ENCODE peak calls at places on chromosomes 6 and 20, in seven cellular contexts. One of them, this sample, is unnamed. For H3K79me1, the result is how much of the 10 kb centered on the place peaks cover.

GRCh38 chr6:31203345-31203979 is 33.0 kb upstream of the POU5F1 start:
- DNase-seq in IMR-90: peak
- DNase-seq in H9: no peak
- DNase-seq in H1: no peak
- DNase-seq in mesendoderm: peak
- DNase-seq in trophoblast cell: peak
- DNase-seq in neuronal stem cell: no peak
- DNase-seq in this sample: peak

GRCh38 chr20:9319687-9320384 is 194.6 kb upstream of the LAMP5 start:
- DNase-seq in IMR-90: no peak
- DNase-seq in mesendoderm: no peak
- DNase-seq in H1: no peak
- DNase-seq in trophoblast cell: peak
- DNase-seq in H9: no peak
- DNase-seq in neuronal stem cell: no peak
- DNase-seq in this sample: peak

GRCh38 chr6:167779993-167780655 is 46.6 kb upstream of the AFDN start:
- DNase-seq in trophoblast cell: no peak
- DNase-seq in H9: no peak
- DNase-seq in H1: no peak
- DNase-seq in mesendoderm: no peak
- DNase-seq in IMR-90: no peak
- DNase-seq in neuronal stem cell: no peak
- DNase-seq in this sample: no peak

GRCh38 chr6:31186052-31186734 is 15.7 kb upstream of the POU5F1 start:
- DNase-seq in H9: no peak
- DNase-seq in trophoblast cell: no peak
- DNase-seq in IMR-90: no peak
- DNase-seq in mesendoderm: no peak
- DNase-seq in neuronal stem cell: no peak
- DNase-seq in H1: no peak
- DNase-seq in this sample: no peak

GRCh38 chr6:11918739-11919605 is 93.1 kb upstream of the HIVEP1 start:
- DNase-seq in neuronal stem cell: no peak
- DNase-seq in IMR-90: peak
- DNase-seq in H1: no peak
- DNase-seq in trophoblast cell: no peak
- DNase-seq in H9: no peak
- DNase-seq in mesendoderm: no peak
- DNase-seq in this sample: no peak

GRCh38 chr20:57040924-57041323 is 225.5 kb downstream of the BMP7 start:
- DNase-seq in IMR-90: peak
- DNase-seq in H1: no peak
- DNase-seq in trophoblast cell: no peak
- DNase-seq in neuronal stem cell: no peak
- DNase-seq in H9: no peak
- DNase-seq in mesendoderm: no peak
- DNase-seq in this sample: peak

GRCh38 chr20:32990426-32990825 is 13.8 kb downstream of the SUN5 start:
- DNase-seq in neuronal stem cell: no peak
- DNase-seq in mesendoderm: no peak
- DNase-seq in H1: no peak
- DNase-seq in trophoblast cell: no peak
- DNase-seq in IMR-90: no peak
- DNase-seq in H9: no peak
- DNase-seq in this sample: no peak

GRCh38 chr6:23106951-23107350 is 537.6 kb downstream of the HDGFL1 start:
- DNase-seq in H9: no peak
- DNase-seq in neuronal stem cell: no peak
- DNase-seq in H1: no peak
- DNase-seq in mesendoderm: no peak
- DNase-seq in IMR-90: peak
- DNase-seq in trophoblast cell: no peak
- DNase-seq in this sample: peak

GRCh38 chr20:59993736-59994484 is 35.7 kb downstream of the CDH26 start:
- DNase-seq in mesendoderm: peak
- DNase-seq in neuronal stem cell: no peak
- DNase-seq in H9: peak
- DNase-seq in IMR-90: no peak
- DNase-seq in trophoblast cell: peak
- DNase-seq in H1: no peak
- DNase-seq in this sample: no peak

GRCh38 chr6:134288538-134289203 is 29.2 kb downstream of the SGK1 start:
- DNase-seq in trophoblast cell: peak
- DNase-seq in IMR-90: peak
- DNase-seq in H9: no peak
- DNase-seq in mesendoderm: no peak
- DNase-seq in neuronal stem cell: no peak
- DNase-seq in H1: no peak
- DNase-seq in this sample: peak

GRCh38 chr20:59912609-59913008 is 20.8 kb downstream of the SYCP2 start:
- DNase-seq in H9: no peak
- DNase-seq in neuronal stem cell: no peak
- DNase-seq in trophoblast cell: peak
- DNase-seq in mesendoderm: no peak
- DNase-seq in IMR-90: no peak
- DNase-seq in H1: no peak
- DNase-seq in this sample: no peak

GRCh38 chr20:36532388-36532787 is 8.9 kb upstream of the MYL9 start:
- DNase-seq in H9: no peak
- DNase-seq in IMR-90: no peak
- DNase-seq in trophoblast cell: no peak
- DNase-seq in H1: no peak
- DNase-seq in neuronal stem cell: no peak
- DNase-seq in mesendoderm: no peak
- DNase-seq in this sample: no peak

GRCh38 chr20:58162976-58163375 is 65.5 kb downstream of the ANKRD60 start:
- DNase-seq in IMR-90: no peak
- DNase-seq in H9: no peak
- DNase-seq in H1: no peak
- DNase-seq in neuronal stem cell: no peak
- DNase-seq in mesendoderm: no peak
- DNase-seq in trophoblast cell: no peak
- DNase-seq in this sample: no peak

GRCh38 chr6:91704531-91704930 is 1117.7 kb upstream of the MAP3K7 start:
- DNase-seq in IMR-90: peak
- DNase-seq in H9: no peak
- DNase-seq in mesendoderm: no peak
- DNase-seq in neuronal stem cell: no peak
- DNase-seq in trophoblast cell: peak
- DNase-seq in H1: no peak
- DNase-seq in this sample: peak

GRCh38 chr20:49717693-49718092 is 4.0 kb upstream of the B4GALT5 start:
- DNase-seq in neuronal stem cell: no peak
- DNase-seq in trophoblast cell: peak
- DNase-seq in IMR-90: peak
- DNase-seq in H1: no peak
- DNase-seq in H9: no peak
- DNase-seq in mesendoderm: peak
- DNase-seq in this sample: no peak

GRCh38 chr6:146851837-146852236 is 253.1 kb downstream of the ADGB start:
- DNase-seq in H9: no peak
- DNase-seq in trophoblast cell: no peak
- DNase-seq in mesendoderm: no peak
- DNase-seq in neuronal stem cell: no peak
- DNase-seq in H1: no peak
- DNase-seq in IMR-90: peak
- DNase-seq in this sample: peak

GRCh38 chr6:144211160-144211559 is 60.8 kb downstream of the STX11 start:
- DNase-seq in IMR-90: peak
- DNase-seq in neuronal stem cell: no peak
- DNase-seq in H9: no peak
- DNase-seq in H1: no peak
- DNase-seq in mesendoderm: no peak
- DNase-seq in trophoblast cell: peak
- DNase-seq in this sample: no peak

GRCh38 chr20:32457476-32457986 is 99.4 kb downstream of the ASXL1 start:
- DNase-seq in H1: peak
- DNase-seq in neuronal stem cell: peak
- DNase-seq in IMR-90: peak
- DNase-seq in H9: peak
- DNase-seq in trophoblast cell: no peak
- DNase-seq in mesendoderm: peak
- DNase-seq in this sample: peak

GRCh38 chr6:32967151-32968091 is 973 bp upstream of the BRD2 start:
- DNase-seq in trophoblast cell: peak
- DNase-seq in neuronal stem cell: no peak
- DNase-seq in IMR-90: peak
- DNase-seq in mesendoderm: peak
- DNase-seq in H1: peak
- DNase-seq in H9: peak
- DNase-seq in this sample: peak

GRCh38 chr20:37411408-37412306 is 65.7 kb downstream of the SRC start:
- DNase-seq in IMR-90: no peak
- DNase-seq in H9: no peak
- DNase-seq in H1: no peak
- DNase-seq in trophoblast cell: no peak
- DNase-seq in mesendoderm: no peak
- DNase-seq in neuronal stem cell: no peak
- DNase-seq in this sample: no peak

GRCh38 chr6:26468829-26469228 is 11.1 kb downstream of the BTN2A1 start:
- DNase-seq in H1: no peak
- DNase-seq in H9: no peak
- DNase-seq in IMR-90: no peak
- DNase-seq in trophoblast cell: no peak
- DNase-seq in mesendoderm: no peak
- DNase-seq in neuronal stem cell: no peak
- DNase-seq in this sample: no peak

GRCh38 chr6:125639621-125640020 is 109.8 kb upstream of the HEY2 start:
- DNase-seq in H9: no peak
- DNase-seq in H1: no peak
- DNase-seq in neuronal stem cell: no peak
- DNase-seq in trophoblast cell: no peak
- DNase-seq in mesendoderm: peak
- DNase-seq in IMR-90: no peak
- DNase-seq in this sample: no peak

GRCh38 chr6:61809004-61809595 is 476.9 kb downstream of the KHDRBS2 start:
- DNase-seq in trophoblast cell: peak
- DNase-seq in H1: no peak
- DNase-seq in IMR-90: no peak
- DNase-seq in mesendoderm: peak
- DNase-seq in neuronal stem cell: peak
- DNase-seq in H9: no peak
- DNase-seq in this sample: peak

GRCh38 chr6:3159805-3160781 is 2.7 kb upstream of the TUBB2A start:
- DNase-seq in H9: peak
- DNase-seq in trophoblast cell: peak
- DNase-seq in neuronal stem cell: no peak
- DNase-seq in H1: no peak
- DNase-seq in mesendoderm: peak
- DNase-seq in IMR-90: no peak
- DNase-seq in this sample: peak

GRCh38 chr20:61904456-61904855 is 161.2 kb downstream of the TAF4 start:
- DNase-seq in mesendoderm: no peak
- DNase-seq in IMR-90: no peak
- DNase-seq in neuronal stem cell: no peak
- DNase-seq in trophoblast cell: no peak
- DNase-seq in H1: no peak
- DNase-seq in H9: no peak
- DNase-seq in this sample: no peak
- H3K79me1 ChIP-seq in mesendoderm: under half
- H3K79me1 ChIP-seq in IMR-90: under half
- H3K79me1 ChIP-seq in neuronal stem cell: under half
- H3K79me1 ChIP-seq in trophoblast cell: under half
- H3K79me1 ChIP-seq in H1: under half
- H3K79me1 ChIP-seq in H9: under half
- H3K79me1 ChIP-seq in this sample: under half

DNA sequence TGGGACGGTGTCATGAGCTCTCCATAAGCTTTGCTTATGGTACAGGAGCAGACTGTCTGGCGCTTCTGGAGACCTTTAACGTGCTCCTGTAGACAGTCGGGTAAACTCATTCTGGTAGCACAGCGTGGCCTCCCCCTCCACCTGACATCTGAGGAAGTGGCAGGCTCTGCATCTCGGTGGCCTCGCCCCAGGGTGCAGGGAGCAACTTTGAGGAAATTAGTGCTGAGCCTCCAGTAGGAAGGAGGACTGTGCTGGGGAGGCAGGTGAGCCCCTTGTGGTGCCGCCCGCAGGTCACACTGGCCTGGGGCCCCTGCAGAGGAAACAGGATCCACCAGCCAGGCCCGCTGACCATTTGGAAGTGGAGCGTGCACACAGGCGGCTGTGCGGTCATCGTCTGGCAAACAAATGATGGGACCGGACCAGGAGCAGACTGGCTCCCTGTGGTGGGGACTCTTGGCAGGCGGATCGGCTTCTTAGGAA is 57.9 kb downstream of the SYNJ2 start:
- DNase-seq in H1: no peak
- DNase-seq in neuronal stem cell: no peak
- DNase-seq in mesendoderm: no peak
- DNase-seq in trophoblast cell: peak
- DNase-seq in H9: peak
- DNase-seq in IMR-90: peak
- DNase-seq in this sample: peak
- H3K79me1 ChIP-seq in H1: under half
- H3K79me1 ChIP-seq in neuronal stem cell: under half
- H3K79me1 ChIP-seq in mesendoderm: under half
- H3K79me1 ChIP-seq in trophoblast cell: under half
- H3K79me1 ChIP-seq in H9: under half
- H3K79me1 ChIP-seq in IMR-90: under half
- H3K79me1 ChIP-seq in this sample: under half

GRCh38 chr6:18025591-18025990 is 38.2 kb upstream of the KIF13A start:
- DNase-seq in H1: no peak
- DNase-seq in mesendoderm: no peak
- DNase-seq in trophoblast cell: no peak
- DNase-seq in H9: no peak
- DNase-seq in IMR-90: peak
- DNase-seq in neuronal stem cell: no peak
- DNase-seq in this sample: no peak
- H3K79me1 ChIP-seq in H1: under half
- H3K79me1 ChIP-seq in mesendoderm: under half
- H3K79me1 ChIP-seq in trophoblast cell: under half
- H3K79me1 ChIP-seq in H9: under half
- H3K79me1 ChIP-seq in IMR-90: under half
- H3K79me1 ChIP-seq in neuronal stem cell: under half
- H3K79me1 ChIP-seq in this sample: under half

GRCh38 chr20:7449269-7449668 is 491.0 kb downstream of the HAO1 start:
- DNase-seq in IMR-90: no peak
- DNase-seq in H9: no peak
- DNase-seq in mesendoderm: no peak
- DNase-seq in neuronal stem cell: no peak
- DNase-seq in H1: no peak
- DNase-seq in trophoblast cell: no peak
- DNase-seq in this sample: no peak

GRCh38 chr20:7459123-7459522 is 481.1 kb downstream of the HAO1 start:
- DNase-seq in H1: no peak
- DNase-seq in H9: no peak
- DNase-seq in neuronal stem cell: no peak
- DNase-seq in IMR-90: no peak
- DNase-seq in mesendoderm: no peak
- DNase-seq in trophoblast cell: no peak
- DNase-seq in this sample: peak

GRCh38 chr20:7458459-7458858 is 481.8 kb downstream of the HAO1 start:
- DNase-seq in mesendoderm: peak
- DNase-seq in H1: no peak
- DNase-seq in trophoblast cell: no peak
- DNase-seq in neuronal stem cell: no peak
- DNase-seq in IMR-90: no peak
- DNase-seq in H9: no peak
- DNase-seq in this sample: no peak

GRCh38 chr20:7452890-7453289 is 487.4 kb downstream of the HAO1 start:
- DNase-seq in trophoblast cell: no peak
- DNase-seq in IMR-90: no peak
- DNase-seq in H1: no peak
- DNase-seq in H9: no peak
- DNase-seq in mesendoderm: no peak
- DNase-seq in neuronal stem cell: no peak
- DNase-seq in this sample: no peak

GRCh38 chr20:7454047-7454446 is 486.2 kb downstream of the HAO1 start:
- DNase-seq in H1: no peak
- DNase-seq in H9: no peak
- DNase-seq in neuronal stem cell: no peak
- DNase-seq in trophoblast cell: no peak
- DNase-seq in IMR-90: no peak
- DNase-seq in mesendoderm: no peak
- DNase-seq in this sample: no peak
- H3K79me1 ChIP-seq in H1: under half
- H3K79me1 ChIP-seq in H9: under half
- H3K79me1 ChIP-seq in neuronal stem cell: under half
- H3K79me1 ChIP-seq in trophoblast cell: under half
- H3K79me1 ChIP-seq in IMR-90: under half
- H3K79me1 ChIP-seq in mesendoderm: under half
- H3K79me1 ChIP-seq in this sample: under half

This sample was measured in mesenchymal stem cell.